ENCODE peak calls at places on chromosomes 5 and 9, in five cellular contexts. One of them, this sample, is unnamed.

GRCh38 chr5:41629897-41630296 is 119.5 kb upstream of the PLCXD3 start:
- DNase-seq in mammary epithelial cell: no peak
- DNase-seq in IMR-90: no peak
- DNase-seq in endothelial cell of umbilical vein: no peak
- DNase-seq in GM23338: no peak
- DNase-seq in this sample: no peak

GRCh38 chr9:133521122-133522072 is 3.4 kb downstream of the MYMK start:
- DNase-seq in GM23338: no peak
- DNase-seq in mammary epithelial cell: no peak
- DNase-seq in endothelial cell of umbilical vein: no peak
- DNase-seq in IMR-90: no peak
- DNase-seq in this sample: peak; percentile 56

GRCh38 chr5:17964067-17964466 is 329.8 kb downstream of the TAF11L14 start:
- DNase-seq in GM23338: no peak
- DNase-seq in mammary epithelial cell: no peak
- DNase-seq in endothelial cell of umbilical vein: no peak
- DNase-seq in IMR-90: no peak
- DNase-seq in this sample: no peak

GRCh38 chr5:180641566-180641900 is 7.9 kb downstream of the FLT4 start:
- DNase-seq in IMR-90: no peak
- DNase-seq in endothelial cell of umbilical vein: no peak
- DNase-seq in GM23338: no peak
- DNase-seq in mammary epithelial cell: no peak
- DNase-seq in this sample: peak; percentile 44

GRCh38 chr5:53256746-53257145 is 147.2 kb upstream of the MOCS2 start:
- DNase-seq in IMR-90: peak; percentile 89
- DNase-seq in GM23338: no peak
- DNase-seq in mammary epithelial cell: peak; percentile 87
- DNase-seq in endothelial cell of umbilical vein: no peak
- DNase-seq in this sample: no peak

GRCh38 chr5:158074992-158075769 is 216.2 kb upstream of the CLINT1 start:
- DNase-seq in mammary epithelial cell: peak; percentile 35
- DNase-seq in endothelial cell of umbilical vein: peak; percentile 92
- DNase-seq in GM23338: peak; percentile 81
- DNase-seq in IMR-90: peak; percentile 61
- DNase-seq in this sample: peak; percentile 80

GRCh38 chr5:147453901-147454814 is 55.7 kb downstream of the DPYSL3 start:
- DNase-seq in IMR-90: peak; percentile 85
- DNase-seq in GM23338: peak; percentile 97
- DNase-seq in endothelial cell of umbilical vein: peak; percentile 92
- DNase-seq in mammary epithelial cell: peak; percentile 75
- DNase-seq in this sample: peak; percentile 98

GRCh38 chr9:130030821-130031481 is 12.0 kb downstream of the FNBP1 start:
- DNase-seq in endothelial cell of umbilical vein: no peak
- DNase-seq in GM23338: no peak
- DNase-seq in IMR-90: no peak
- DNase-seq in mammary epithelial cell: no peak
- DNase-seq in this sample: no peak

GRCh38 chr5:173318881-173319609 is 9.2 kb downstream of the STC2 start:
- DNase-seq in IMR-90: no peak
- DNase-seq in GM23338: no peak
- DNase-seq in endothelial cell of umbilical vein: no peak
- DNase-seq in mammary epithelial cell: no peak
- DNase-seq in this sample: no peak

GRCh38 chr5:132102944-132103343 is 29.4 kb downstream of the CSF2 start:
- DNase-seq in endothelial cell of umbilical vein: no peak
- DNase-seq in GM23338: no peak
- DNase-seq in mammary epithelial cell: no peak
- DNase-seq in IMR-90: no peak
- DNase-seq in this sample: no peak

GRCh38 chr5:111680737-111681413 is 76.1 kb downstream of the NREP start:
- DNase-seq in endothelial cell of umbilical vein: peak; percentile 99
- DNase-seq in mammary epithelial cell: peak; percentile 96
- DNase-seq in GM23338: no peak
- DNase-seq in IMR-90: peak; percentile 97
- DNase-seq in this sample: peak; percentile 46

GRCh38 chr5:171128136-171128535 is 180.9 kb upstream of the TLX3 start:
- DNase-seq in mammary epithelial cell: no peak
- DNase-seq in IMR-90: no peak
- DNase-seq in endothelial cell of umbilical vein: no peak
- DNase-seq in GM23338: no peak
- DNase-seq in this sample: no peak

GRCh38 chr5:126188804-126189203 is 234.4 kb upstream of the GRAMD2B start:
- DNase-seq in endothelial cell of umbilical vein: no peak
- DNase-seq in mammary epithelial cell: no peak
- DNase-seq in GM23338: no peak
- DNase-seq in IMR-90: no peak
- DNase-seq in this sample: no peak

GRCh38 chr5:180142824-180143610 is 66.0 kb downstream of the RASGEF1C start:
- DNase-seq in endothelial cell of umbilical vein: no peak
- DNase-seq in IMR-90: no peak
- DNase-seq in GM23338: no peak
- DNase-seq in mammary epithelial cell: no peak
- DNase-seq in this sample: peak; percentile 54

GRCh38 chr5:69517763-69518212 is 25.2 kb downstream of the OCLN start:
- DNase-seq in IMR-90: peak; percentile 40
- DNase-seq in mammary epithelial cell: peak; percentile 90
- DNase-seq in endothelial cell of umbilical vein: peak; percentile 81
- DNase-seq in GM23338: no peak
- DNase-seq in this sample: peak; percentile 72

GRCh38 chr9:21711504-21711903 is 90.9 kb upstream of the MTAP start:
- DNase-seq in GM23338: peak; percentile 48
- DNase-seq in IMR-90: peak; percentile 54
- DNase-seq in endothelial cell of umbilical vein: no peak
- DNase-seq in mammary epithelial cell: peak; percentile 95
- DNase-seq in this sample: no peak

GRCh38 chr9:95991326-95991725 is 115.8 kb downstream of the ERCC6L2 start:
- DNase-seq in GM23338: no peak
- DNase-seq in mammary epithelial cell: no peak
- DNase-seq in endothelial cell of umbilical vein: peak; percentile 61
- DNase-seq in IMR-90: no peak
- DNase-seq in this sample: no peak

GRCh38 chr9:116870566-116870965 is 183.5 kb downstream of the TRIM32 start:
- DNase-seq in GM23338: peak; percentile 57
- DNase-seq in endothelial cell of umbilical vein: no peak
- DNase-seq in mammary epithelial cell: peak; percentile 96
- DNase-seq in IMR-90: no peak
- DNase-seq in this sample: no peak

GRCh38 chr5:68154119-68154857 is 61.3 kb upstream of the PIK3R1 start:
- DNase-seq in GM23338: no peak
- DNase-seq in endothelial cell of umbilical vein: no peak
- DNase-seq in mammary epithelial cell: no peak
- DNase-seq in IMR-90: no peak
- DNase-seq in this sample: no peak

GRCh38 chr5:141326088-141326854 is 4.0 kb upstream of the PCDHGA1 start:
- DNase-seq in GM23338: peak; percentile 88
- DNase-seq in mammary epithelial cell: peak; percentile 68
- DNase-seq in IMR-90: peak; percentile 82
- DNase-seq in endothelial cell of umbilical vein: peak; percentile 77
- DNase-seq in this sample: peak; percentile 89

GRCh38 chr5:54186912-54187445 is 123.4 kb downstream of the ARL15 start:
- DNase-seq in mammary epithelial cell: no peak
- DNase-seq in endothelial cell of umbilical vein: no peak
- DNase-seq in GM23338: peak; percentile 24
- DNase-seq in IMR-90: no peak
- DNase-seq in this sample: no peak

DNA sequence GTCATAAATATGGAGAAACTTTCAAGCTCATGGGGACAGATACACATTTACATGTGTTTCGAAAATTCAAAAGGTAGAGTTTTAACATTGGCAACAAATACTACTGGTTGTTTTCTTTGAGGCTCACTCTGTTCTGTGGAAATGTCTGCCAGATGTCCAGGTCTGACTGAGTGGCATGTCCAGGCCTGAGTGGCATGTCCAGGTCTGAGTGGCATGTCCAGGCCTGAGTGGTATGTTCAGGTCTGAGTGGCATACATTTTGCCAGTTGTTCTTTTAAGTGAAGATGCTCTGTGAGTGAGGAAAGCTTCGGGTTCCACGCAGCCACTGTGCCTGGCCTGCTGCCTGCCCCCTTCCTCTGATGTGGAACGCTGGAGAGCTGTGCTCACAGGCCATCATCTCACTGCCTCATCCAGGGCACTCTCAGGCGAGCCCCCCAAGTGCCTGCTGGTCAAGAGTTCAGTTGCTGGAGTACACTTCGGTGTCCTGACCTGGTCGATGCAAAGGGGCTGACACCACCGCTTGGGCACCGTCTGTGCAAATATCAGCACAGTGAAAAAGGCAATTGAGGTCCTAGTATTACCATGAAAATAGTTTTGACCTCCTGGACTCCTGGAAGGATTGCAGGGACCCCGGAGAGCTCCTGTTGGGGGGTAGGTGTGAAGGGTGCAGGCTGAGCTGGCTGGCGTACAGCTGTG is 89.9 kb downstream of the EHMT1 start:
- DNase-seq in mammary epithelial cell: peak; percentile 82
- DNase-seq in IMR-90: no peak
- DNase-seq in GM23338: no peak
- DNase-seq in endothelial cell of umbilical vein: no peak
- DNase-seq in this sample: peak; percentile 59
- H4K20me1 ChIP-seq in mammary epithelial cell: no peaks in the 10 kb centered on the region
- H4K20me1 ChIP-seq in IMR-90: peaks cover 63% of the 10 kb centered on the region
- H4K20me1 ChIP-seq in GM23338: peaks cover 52% of the 10 kb centered on the region
- H4K20me1 ChIP-seq in endothelial cell of umbilical vein: peaks cover 2% of the 10 kb centered on the region
- H4K20me1 ChIP-seq in this sample: peaks cover 53% of the 10 kb centered on the region

DNA sequence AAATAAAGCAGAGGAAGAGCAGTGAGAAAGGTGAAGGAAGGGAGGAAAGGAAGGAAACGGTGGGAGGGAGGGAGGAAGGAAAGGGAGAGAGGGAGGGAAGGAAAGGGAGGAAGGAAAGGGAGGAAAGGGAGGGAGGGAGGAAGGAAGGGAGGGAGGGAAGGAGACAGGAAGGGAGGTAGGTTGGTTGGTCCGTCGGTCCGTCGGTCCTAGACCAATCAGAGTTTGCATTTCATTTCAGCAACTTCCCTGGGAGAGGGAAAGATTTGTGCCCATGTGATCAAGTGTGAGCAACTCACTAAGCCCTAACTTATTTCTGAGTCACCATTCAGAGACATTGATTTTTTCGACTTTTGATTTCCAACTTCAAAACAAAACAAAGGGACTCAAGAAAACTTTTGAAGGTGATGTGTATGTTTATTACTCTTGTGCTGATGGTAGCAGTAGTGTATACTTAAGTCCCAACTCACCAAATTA is 18.8 kb downstream of the NANS start:
- DNase-seq in endothelial cell of umbilical vein: peak; percentile 33
- DNase-seq in IMR-90: peak; percentile 78
- DNase-seq in mammary epithelial cell: peak; percentile 27
- DNase-seq in GM23338: peak; percentile 26
- DNase-seq in this sample: peak; percentile 95
- H3K4me2 ChIP-seq in endothelial cell of umbilical vein: no peak overlapping the region
- H3K4me2 ChIP-seq in IMR-90: no peak overlapping the region
- H3K4me2 ChIP-seq in mammary epithelial cell: no peak overlapping the region
- H3K4me2 ChIP-seq in GM23338: no peak overlapping the region
- H3K4me2 ChIP-seq in this sample: peak overlapping the region; percentile 69

GRCh38 chr5:120808606-120809005 is 344.5 kb downstream of the PRR16 start:
- DNase-seq in IMR-90: peak; percentile 36
- DNase-seq in mammary epithelial cell: no peak
- DNase-seq in GM23338: no peak
- DNase-seq in endothelial cell of umbilical vein: no peak
- DNase-seq in this sample: no peak

GRCh38 chr5:120806132-120806531 is 342.0 kb downstream of the PRR16 start:
- DNase-seq in IMR-90: peak; percentile 56
- DNase-seq in endothelial cell of umbilical vein: no peak
- DNase-seq in GM23338: no peak
- DNase-seq in mammary epithelial cell: no peak
- DNase-seq in this sample: no peak

GRCh38 chr5:120808135-120808534 is 344.0 kb downstream of the PRR16 start:
- DNase-seq in endothelial cell of umbilical vein: no peak
- DNase-seq in mammary epithelial cell: no peak
- DNase-seq in IMR-90: peak; percentile 39
- DNase-seq in GM23338: peak; percentile 41
- DNase-seq in this sample: no peak

DNA sequence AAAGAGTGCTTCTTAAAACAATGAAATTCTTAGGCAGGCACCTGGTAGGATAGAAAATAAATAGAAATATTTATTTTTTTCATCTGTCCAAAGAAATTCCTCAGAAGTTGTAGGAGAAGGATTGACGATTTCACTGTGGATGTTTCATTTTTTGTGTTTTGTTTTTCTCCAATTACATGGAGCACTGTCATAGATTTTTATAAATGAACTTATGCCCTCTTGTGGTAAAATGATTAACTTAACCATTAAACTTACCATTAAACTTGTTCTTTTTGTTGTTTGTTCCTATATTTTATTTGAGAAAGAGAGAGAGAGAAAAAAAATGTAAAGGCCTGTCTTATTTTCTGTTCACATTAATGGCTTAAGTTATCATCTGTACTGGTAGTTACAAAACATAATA is 339.2 kb downstream of the PRR16 start:
- DNase-seq in mammary epithelial cell: peak; percentile 2
- DNase-seq in endothelial cell of umbilical vein: peak; percentile 15
- DNase-seq in GM23338: peak; percentile 44
- DNase-seq in IMR-90: peak; percentile 54
- DNase-seq in this sample: no peak
- H3K4me3 ChIP-seq in mammary epithelial cell: no peak overlapping the region
- H3K4me3 ChIP-seq in endothelial cell of umbilical vein: no peak overlapping the region
- H3K4me3 ChIP-seq in GM23338: no peak overlapping the region
- H3K4me3 ChIP-seq in IMR-90: no peak overlapping the region
- H3K4me3 ChIP-seq in this sample: peak overlapping the region; percentile 32

GRCh38 chr5:1254196-1254595 is 29.0 kb downstream of the SLC6A18 start:
- DNase-seq in mammary epithelial cell: no peak
- DNase-seq in IMR-90: no peak
- DNase-seq in endothelial cell of umbilical vein: no peak
- DNase-seq in GM23338: no peak
- DNase-seq in this sample: no peak
- H4K20me1 ChIP-seq in mammary epithelial cell: no peaks in the 10 kb centered on the region
- H4K20me1 ChIP-seq in IMR-90: no peaks in the 10 kb centered on the region
- H4K20me1 ChIP-seq in endothelial cell of umbilical vein: no peaks in the 10 kb centered on the region
- H4K20me1 ChIP-seq in GM23338: no peaks in the 10 kb centered on the region
- H4K20me1 ChIP-seq in this sample: no peaks in the 10 kb centered on the region